ENCODE peak calls at places on chromosome 9, in five cellular contexts. P is CD8-positive, alpha-beta T cell; F is tibial artery; H is cardiac muscle cell; Y is IMR-90. R is an unnamed sample. For H3K36me3, the result is how much of the 10 kb centered on the place peaks cover.

GRCh38 chr9:91273853-91274552 is 87.7 kb downstream of the AUH start:
- DNase-seq in H (peak), F (no peak), P (no peak), Y (peak), R (no peak)

GRCh38 chr9:20022410-20022809 is 233.6 kb upstream of the SLC24A2 start:
- DNase-seq in H (peak), P (no peak), F (no peak), Y (peak), R (no peak)

GRCh38 chr9:126069400-126069955 is 257.2 kb upstream of the MVB12B start:
- DNase-seq in P (no peak), H (no peak), Y (no peak), F (no peak), R (no peak)

GRCh38 chr9:120894404-120895226 is 17.6 kb upstream of the PHF19 start:
- DNase-seq in P (no peak), F (peak), Y (no peak), H (peak), R (peak)

GRCh38 chr9:15423328-15423985 is 781 bp downstream of the SNAPC3 start:
- DNase-seq in F (no peak), H (peak), P (no peak), Y (peak), R (no peak)

GRCh38 chr9:102185371-102185770 is 446.9 kb upstream of the GRIN3A start:
- DNase-seq in H (no peak), F (no peak), P (no peak), Y (no peak), R (no peak)

GRCh38 chr9:109439378-109440116 is 58.6 kb downstream of the PTPN3 start:
- DNase-seq in F (no peak), P (no peak), H (no peak), Y (no peak), R (no peak)

GRCh38 chr9:116928884-116929283 is 241.8 kb downstream of the TRIM32 start:
- DNase-seq in H (no peak), F (no peak), P (no peak), Y (no peak), R (no peak)

GRCh38 chr9:97985058-97985861 is 2.1 kb downstream of the ANP32B start:
- DNase-seq in H (peak), P (no peak), Y (peak), F (peak), R (peak)

GRCh38 chr9:100014846-100015245 is 84.0 kb downstream of the ERP44 start:
- DNase-seq in Y (no peak), H (no peak), F (no peak), P (no peak), R (no peak)

GRCh38 chr9:100019541-100019940 is 79.3 kb downstream of the ERP44 start:
- DNase-seq in Y (no peak), P (no peak), H (no peak), F (no peak), R (no peak)

DNA sequence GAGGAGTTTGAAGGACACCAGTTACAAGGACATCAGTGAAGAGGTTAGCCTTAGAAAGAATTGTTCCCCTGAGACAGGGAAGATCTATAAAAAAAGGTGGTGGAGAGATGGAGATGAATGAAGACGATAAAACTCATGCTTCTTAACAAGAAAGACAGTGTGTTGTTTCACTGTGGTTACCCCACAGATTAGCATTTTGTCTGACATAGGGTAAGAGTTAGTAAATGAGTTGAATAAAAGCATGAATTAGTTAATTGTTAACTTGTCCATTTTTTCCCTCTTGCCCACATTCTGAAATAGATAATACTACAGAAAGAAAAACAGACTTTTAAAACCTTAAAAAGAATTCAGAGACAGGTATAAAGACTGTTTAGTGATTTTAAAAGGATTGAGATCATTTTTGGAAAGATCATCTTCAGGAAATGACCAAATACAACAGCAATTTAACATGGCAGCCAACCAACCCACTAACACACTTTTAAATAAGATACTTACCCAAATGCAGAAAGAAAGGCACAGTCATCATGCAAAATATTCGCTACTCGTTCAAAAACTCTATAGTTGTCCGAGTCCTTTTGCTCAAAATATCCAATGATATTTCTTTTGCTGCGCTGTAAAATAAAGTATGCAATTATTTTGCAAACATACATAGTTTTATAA is 78.5 kb downstream of the ERP44 start:
- DNase-seq in Y (peak), P (no peak), H (peak), F (no peak), R (no peak)
- H3K36me3 ChIP-seq in Y (under half), P (under half), H (under half), F (under half), R (under half)

GRCh38 chr9:35522189-35522588 is 32.3 kb downstream of the RUSC2 start:
- DNase-seq in P (no peak), F (no peak), Y (no peak), H (no peak), R (no peak)
- TF ChIP-seq CTCF in P (no peak), F (no peak), Y (peak), H (peak), R (peak)

DNA sequence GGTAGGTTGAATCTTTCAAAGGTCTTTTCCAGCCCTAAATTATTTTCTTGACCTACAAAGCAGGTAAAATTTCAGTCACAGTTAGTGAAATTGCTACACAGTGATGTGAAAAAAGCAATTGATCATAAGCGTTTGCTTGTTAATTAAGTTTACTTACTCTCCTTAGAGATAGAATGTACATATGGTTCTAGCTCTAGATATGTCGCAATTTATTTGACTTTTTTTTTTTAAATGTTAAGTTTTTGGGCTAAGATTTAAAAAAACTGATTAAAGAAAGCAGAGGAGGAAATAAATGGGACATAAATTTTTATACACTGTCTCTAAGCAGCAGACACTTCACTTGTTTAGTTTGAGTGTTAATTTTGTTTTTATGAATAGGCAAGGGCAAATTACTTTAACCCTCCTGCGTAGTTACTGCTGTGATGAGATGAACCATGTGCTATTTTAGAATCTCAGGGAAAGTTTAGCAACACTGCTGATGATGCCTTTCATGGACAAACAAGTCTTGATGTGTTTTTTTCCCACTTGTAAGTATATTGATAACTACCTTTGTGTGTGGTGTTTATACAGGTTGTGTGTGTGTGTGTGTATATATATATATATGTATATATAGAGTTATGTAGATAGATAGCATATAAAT is 38.3 kb upstream of the FAM120AOS start:
- DNase-seq in F (no peak), Y (no peak), P (no peak), H (no peak), R (no peak)
- H3K36me3 ChIP-seq in F (under half), Y (under half), P (under half), H (under half), R (under half)

DNA sequence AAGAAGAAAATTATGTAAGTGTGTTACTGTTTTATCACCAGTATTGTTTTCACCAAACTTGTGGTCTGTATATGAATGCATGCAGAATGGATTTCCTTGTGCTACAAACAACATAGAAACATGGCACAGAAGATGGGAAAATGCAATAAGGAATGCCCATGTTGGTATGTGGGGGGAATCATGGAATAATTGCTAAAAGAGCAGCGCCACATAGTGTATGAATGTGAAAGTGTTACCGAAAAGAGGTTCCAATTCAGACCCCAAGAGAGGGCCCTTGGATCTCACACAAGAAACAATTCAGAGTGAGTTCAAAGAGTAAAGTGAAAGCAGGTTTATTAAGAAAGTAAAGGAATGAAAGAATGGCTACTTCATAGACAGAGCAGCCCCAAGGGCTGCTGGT is 26.4 kb upstream of the TYRP1 start:
- DNase-seq in H (peak), Y (no peak), P (no peak), F (no peak), R (no peak)
- TF ChIP-seq CTCF in H (peak), Y (peak), P (no peak), F (no peak), R (no peak)

GRCh38 chr9:112831969-112832368 is 58.7 kb downstream of the SLC46A2 start:
- DNase-seq in P (no peak), F (no peak), Y (no peak), H (no peak), R (no peak)

GRCh38 chr9:112839331-112839730 is 51.3 kb downstream of the SLC46A2 start:
- DNase-seq in Y (no peak), P (no peak), H (no peak), F (no peak), R (no peak)

GRCh38 chr9:112838342-112838741 is 52.3 kb downstream of the SLC46A2 start:
- DNase-seq in H (no peak), P (no peak), Y (no peak), F (no peak), R (no peak)

GRCh38 chr9:112833081-112833480 is 57.6 kb downstream of the SLC46A2 start:
- DNase-seq in F (no peak), H (no peak), Y (no peak), P (no peak), R (no peak)

GRCh38 chr9:112836394-112836793 is 54.3 kb downstream of the SLC46A2 start:
- DNase-seq in H (no peak), F (no peak), Y (no peak), P (no peak), R (no peak)
- H3K36me3 ChIP-seq in H (under half), F (under half), Y (under half), P (under half), R (under half)

R was measured in psoas muscle.